ENCODE peak calls at places on chromosomes 16 and 17, in ten cellular contexts. B, H, K, T, J, G, S, P, R and X are unnamed samples.

GRCh38 chr16:66483689-66484452 is 56.8 kb downstream of the BEAN1 start:
- DNase-seq in S (peak), G (peak), J (peak), R (no peak), P (peak), B (peak), H (peak), T (no peak), K (no peak), X (peak)

GRCh38 chr16:65032397-65032796 is 89.5 kb downstream of the CDH11 start:
- DNase-seq in K (no peak), H (peak), J (no peak), S (no peak), B (no peak), R (peak), G (no peak), T (no peak), P (no peak), X (no peak)

GRCh38 chr17:74165811-74166365 is 37.6 kb upstream of the RPL38 start:
- DNase-seq in S (peak), K (no peak), P (no peak), G (no peak), J (no peak), B (no peak), H (no peak), T (no peak), R (no peak), X (no peak)

GRCh38 chr17:76793775-76794174 is 55.9 kb downstream of the MFSD11 start:
- DNase-seq in S (peak), G (peak), K (no peak), H (no peak), T (no peak), J (peak), P (no peak), R (no peak), B (peak), X (no peak)

GRCh38 chr16:4486126-4486893 is 10.1 kb downstream of the HMOX2 start:
- DNase-seq in B (no peak), R (no peak), J (no peak), G (no peak), K (no peak), T (no peak), P (no peak), S (no peak), H (no peak), X (peak)

GRCh38 chr17:76972046-76972641 is 103.9 kb downstream of the MGAT5B start:
- DNase-seq in H (no peak), T (no peak), P (no peak), K (no peak), G (no peak), S (peak), J (no peak), B (no peak), R (no peak), X (no peak)

GRCh38 chr17:14690704-14691103 is 389.8 kb downstream of the HS3ST3B1 start:
- DNase-seq in P (no peak), R (no peak), K (no peak), G (no peak), T (no peak), J (no peak), B (no peak), S (no peak), H (no peak), X (no peak)

GRCh38 chr17:77349976-77350830 is 209.4 kb downstream of the SEC14L1 start:
- DNase-seq in B (no peak), R (peak), P (peak), G (no peak), S (no peak), K (no peak), H (peak), J (peak), T (no peak), X (no peak)

GRCh38 chr17:54096216-54096615 is 273.5 kb downstream of the KIF2B start:
- DNase-seq in G (no peak), S (no peak), H (no peak), R (no peak), T (no peak), P (no peak), B (no peak), J (no peak), K (no peak), X (no peak)

GRCh38 chr17:8496081-8496480 is 60.4 kb downstream of the NDEL1 start:
- DNase-seq in R (no peak), T (no peak), J (no peak), P (no peak), K (no peak), S (no peak), H (no peak), B (no peak), G (no peak), X (no peak)

GRCh38 chr17:77002103-77003045 is 134.2 kb downstream of the MGAT5B start:
- DNase-seq in R (peak), T (peak), H (peak), K (no peak), G (no peak), S (no peak), J (peak), P (peak), B (no peak), X (no peak)

GRCh38 chr16:70685938-70686375 is at the start of gene MTSS2:
- DNase-seq in B (peak), T (no peak), J (peak), S (peak), H (peak), K (no peak), P (peak), R (peak), G (peak), X (peak)

GRCh38 chr16:58127033-58127556 is 2.1 kb downstream of the CFAP20 start:
- DNase-seq in S (no peak), H (peak), G (peak), B (peak), T (no peak), J (peak), K (no peak), P (no peak), R (no peak), X (peak)

GRCh38 chr17:63442549-63443035 is 3.5 kb downstream of the CYB561 start:
- DNase-seq in T (no peak), R (no peak), J (no peak), B (no peak), H (no peak), K (no peak), G (no peak), P (no peak), S (peak), X (no peak)

GRCh38 chr16:3022697-3023414 is 886 bp downstream of the HCFC1R1 start:
- DNase-seq in B (no peak), G (no peak), T (no peak), H (peak), J (peak), R (peak), S (peak), K (peak), P (no peak), X (no peak)

GRCh38 chr16:86664518-86665318 is 86.4 kb downstream of the FOXL1 start:
- DNase-seq in B (peak), R (peak), S (no peak), P (peak), K (no peak), J (peak), H (peak), T (peak), G (peak), X (no peak)

GRCh38 chr17:10803830-10804498 is at the start of gene TMEM238L:
- DNase-seq in S (no peak), P (no peak), H (no peak), T (no peak), J (no peak), K (no peak), R (no peak), G (no peak), B (peak), X (no peak)

GRCh38 chr16:64950262-64950661 is 171.6 kb downstream of the CDH11 start:
- DNase-seq in B (no peak), G (no peak), P (no peak), J (no peak), S (no peak), R (no peak), K (no peak), H (no peak), T (no peak), X (no peak)

GRCh38 chr17:35239823-35240222 is 3.0 kb upstream of the SLFN5 start:
- DNase-seq in J (no peak), K (no peak), R (no peak), B (no peak), P (no peak), H (no peak), G (no peak), S (no peak), T (no peak), X (no peak)

GRCh38 chr16:668519-669171 is 713 bp downstream of the RHOT2 start:
- DNase-seq in T (no peak), K (no peak), P (no peak), S (no peak), H (no peak), G (no peak), B (no peak), J (no peak), R (no peak), X (no peak)

GRCh38 chr17:68197091-68197996 is 50.5 kb upstream of the AMZ2 start:
- DNase-seq in B (no peak), R (no peak), J (no peak), T (no peak), S (peak), H (no peak), K (no peak), G (no peak), P (peak), X (no peak)

GRCh38 chr16:87463722-87464690 is 28.8 kb downstream of the ZCCHC14 start:
- DNase-seq in J (peak), S (no peak), B (no peak), T (no peak), G (peak), R (peak), K (peak), P (peak), H (no peak), X (no peak)

GRCh38 chr16:26263406-26263805 is 571.6 kb downstream of the HS3ST4 start:
- DNase-seq in P (no peak), T (no peak), B (no peak), K (no peak), H (no peak), G (peak), J (no peak), S (no peak), R (no peak), X (no peak)

GRCh38 chr17:14736631-14737030 is 435.8 kb downstream of the HS3ST3B1 start:
- DNase-seq in T (no peak), J (no peak), S (no peak), H (no peak), R (no peak), K (no peak), P (no peak), B (no peak), G (no peak), X (no peak)

GRCh38 chr17:70521821-70522256 is 352.5 kb downstream of the KCNJ2 start:
- DNase-seq in S (no peak), K (no peak), G (no peak), H (peak), P (peak), R (peak), J (peak), T (peak), B (peak), X (peak)

GRCh38 chr17:45123076-45123770 is 9.1 kb downstream of the PLCD3 start:
- DNase-seq in H (no peak), J (no peak), T (no peak), K (no peak), R (no peak), B (no peak), S (no peak), P (no peak), G (no peak), X (no peak)

GRCh38 chr17:2415081-2415480 is 14.2 kb upstream of the MNT start:
- DNase-seq in R (no peak), H (no peak), S (no peak), P (no peak), G (no peak), T (no peak), J (no peak), B (no peak), K (no peak), X (no peak)

GRCh38 chr16:29804455-29805231 is 1.7 kb upstream of the MAZ start:
- DNase-seq in T (no peak), P (no peak), H (peak), G (peak), K (no peak), J (no peak), S (peak), R (no peak), B (no peak), X (peak)

GRCh38 chr16:35431829-35432663 is 1972.6 kb downstream of the TP53TG3F start:
- DNase-seq in J (no peak), P (no peak), R (no peak), S (peak), K (no peak), H (no peak), B (no peak), T (no peak), G (peak), X (no peak)

GRCh38 chr16:50537533-50538290 is 10.5 kb upstream of the NKD1 start:
- DNase-seq in G (no peak), R (no peak), B (no peak), J (no peak), T (no peak), H (no peak), K (no peak), P (no peak), S (no peak), X (peak)

GRCh38 chr16:28943281-28943680 is 7.5 kb upstream of the NFATC2IP start:
- DNase-seq in K (no peak), B (no peak), H (no peak), J (no peak), G (no peak), S (peak), T (no peak), R (no peak), P (no peak), X (no peak)

GRCh38 chr16:4426021-4426684 is 485 bp downstream of the DNAJA3 start:
- DNase-seq in B (peak), P (peak), R (no peak), J (no peak), G (no peak), K (no peak), S (peak), H (no peak), T (no peak), X (peak)

GRCh38 chr16:16971042-16971441 is 499.7 kb downstream of the XYLT1 start:
- DNase-seq in K (no peak), H (no peak), G (no peak), S (no peak), J (no peak), R (no peak), P (no peak), B (no peak), T (no peak), X (no peak)

GRCh38 chr17:44736551-44737240 is 22.1 kb upstream of the ADAM11 start:
- DNase-seq in P (no peak), R (no peak), S (no peak), G (no peak), J (no peak), T (no peak), K (no peak), H (no peak), B (no peak), X (no peak)

GRCh38 chr17:65079489-65079900 is 23.0 kb upstream of the GNA13 start:
- DNase-seq in G (no peak), P (no peak), K (no peak), J (no peak), B (no peak), S (no peak), H (no peak), T (no peak), R (no peak), X (no peak)

GRCh38 chr16:85238233-85238647 is 126.0 kb upstream of the CIBAR2 start:
- DNase-seq in S (peak), H (peak), T (no peak), K (peak), J (peak), B (no peak), P (peak), R (peak), G (no peak), X (no peak)

GRCh38 chr17:77420804-77421634 is 280.2 kb downstream of the SEC14L1 start:
- DNase-seq in G (peak), S (peak), J (peak), P (peak), H (peak), R (peak), K (no peak), T (peak), B (no peak), X (peak)